ENCODE peak calls at places on chromosomes 3 and 15, in seven cellular contexts. One of them, this sample, is unnamed.

GRCh38 chr15:66102563-66103292 is 150.8 kb downstream of the MEGF11 start:
- DNase-seq in WTC11: no peak
- DNase-seq in BJ: no peak
- DNase-seq in GM10248: no peak
- DNase-seq in stimulated activated naive CD8-positive, alpha-beta T cell treated with anti-CD3 and anti-CD28 coated beads, Interleukin-15, Interleukin-2, amounts not matched to agents 100 U/mL and 50 U/mL, for 24 hours: no peak
- DNase-seq in NCI-H1092: no peak
- DNase-seq in HFF-Myc: no peak
- DNase-seq in this sample: no peak

GRCh38 chr15:43318990-43319771 is 11.2 kb downstream of the LCMT2 start:
- DNase-seq in GM10248: no peak
- DNase-seq in HFF-Myc: no peak
- DNase-seq in stimulated activated naive CD8-positive, alpha-beta T cell treated with anti-CD3 and anti-CD28 coated beads, Interleukin-15, Interleukin-2, amounts not matched to agents 100 U/mL and 50 U/mL, for 24 hours: no peak
- DNase-seq in WTC11: no peak
- DNase-seq in BJ: no peak
- DNase-seq in NCI-H1092: no peak
- DNase-seq in this sample: no peak

GRCh38 chr15:57681011-57681410 is 25.5 kb upstream of the POLR2M start:
- DNase-seq in HFF-Myc: no peak
- DNase-seq in WTC11: no peak
- DNase-seq in NCI-H1092: no peak
- DNase-seq in stimulated activated naive CD8-positive, alpha-beta T cell treated with anti-CD3 and anti-CD28 coated beads, Interleukin-15, Interleukin-2, amounts not matched to agents 100 U/mL and 50 U/mL, for 24 hours: no peak
- DNase-seq in GM10248: no peak
- DNase-seq in BJ: no peak
- DNase-seq in this sample: no peak

GRCh38 chr3:105791919-105792786 is 76.7 kb downstream of the CBLB start:
- DNase-seq in WTC11: no peak
- DNase-seq in BJ: peak
- DNase-seq in HFF-Myc: no peak
- DNase-seq in NCI-H1092: no peak
- DNase-seq in stimulated activated naive CD8-positive, alpha-beta T cell treated with anti-CD3 and anti-CD28 coated beads, Interleukin-15, Interleukin-2, amounts not matched to agents 100 U/mL and 50 U/mL, for 24 hours: no peak
- DNase-seq in GM10248: no peak
- DNase-seq in this sample: no peak

GRCh38 chr3:128167973-128168674 is 14.8 kb downstream of the EEFSEC start:
- DNase-seq in HFF-Myc: no peak
- DNase-seq in stimulated activated naive CD8-positive, alpha-beta T cell treated with anti-CD3 and anti-CD28 coated beads, Interleukin-15, Interleukin-2, amounts not matched to agents 100 U/mL and 50 U/mL, for 24 hours: no peak
- DNase-seq in GM10248: no peak
- DNase-seq in WTC11: no peak
- DNase-seq in NCI-H1092: no peak
- DNase-seq in BJ: no peak
- DNase-seq in this sample: no peak

GRCh38 chr3:52021869-52022268 is 26.2 kb upstream of the RPL29 start:
- DNase-seq in BJ: no peak
- DNase-seq in WTC11: no peak
- DNase-seq in GM10248: no peak
- DNase-seq in stimulated activated naive CD8-positive, alpha-beta T cell treated with anti-CD3 and anti-CD28 coated beads, Interleukin-15, Interleukin-2, amounts not matched to agents 100 U/mL and 50 U/mL, for 24 hours: no peak
- DNase-seq in NCI-H1092: peak
- DNase-seq in HFF-Myc: no peak
- DNase-seq in this sample: no peak

GRCh38 chr15:74381481-74381880 is 14.0 kb upstream of the CYP11A1 start:
- DNase-seq in GM10248: no peak
- DNase-seq in stimulated activated naive CD8-positive, alpha-beta T cell treated with anti-CD3 and anti-CD28 coated beads, Interleukin-15, Interleukin-2, amounts not matched to agents 100 U/mL and 50 U/mL, for 24 hours: no peak
- DNase-seq in WTC11: no peak
- DNase-seq in NCI-H1092: no peak
- DNase-seq in HFF-Myc: no peak
- DNase-seq in BJ: no peak
- DNase-seq in this sample: no peak

GRCh38 chr3:133991209-133991608 is 38.5 kb downstream of the SLCO2A1 start:
- DNase-seq in HFF-Myc: no peak
- DNase-seq in NCI-H1092: no peak
- DNase-seq in GM10248: no peak
- DNase-seq in stimulated activated naive CD8-positive, alpha-beta T cell treated with anti-CD3 and anti-CD28 coated beads, Interleukin-15, Interleukin-2, amounts not matched to agents 100 U/mL and 50 U/mL, for 24 hours: no peak
- DNase-seq in WTC11: no peak
- DNase-seq in BJ: no peak
- DNase-seq in this sample: no peak

GRCh38 chr3:141426404-141427034 is 58.2 kb downstream of the ZBTB38 start:
- DNase-seq in HFF-Myc: no peak
- DNase-seq in NCI-H1092: no peak
- DNase-seq in stimulated activated naive CD8-positive, alpha-beta T cell treated with anti-CD3 and anti-CD28 coated beads, Interleukin-15, Interleukin-2, amounts not matched to agents 100 U/mL and 50 U/mL, for 24 hours: no peak
- DNase-seq in GM10248: no peak
- DNase-seq in WTC11: no peak
- DNase-seq in BJ: no peak
- DNase-seq in this sample: no peak

GRCh38 chr3:15313461-15313860 is 18.9 kb downstream of the SH3BP5 start:
- DNase-seq in NCI-H1092: peak
- DNase-seq in WTC11: no peak
- DNase-seq in BJ: no peak
- DNase-seq in stimulated activated naive CD8-positive, alpha-beta T cell treated with anti-CD3 and anti-CD28 coated beads, Interleukin-15, Interleukin-2, amounts not matched to agents 100 U/mL and 50 U/mL, for 24 hours: peak
- DNase-seq in HFF-Myc: no peak
- DNase-seq in GM10248: no peak
- DNase-seq in this sample: no peak

GRCh38 chr15:36814085-36814484 is 234.7 kb downstream of the CDIN1 start:
- DNase-seq in NCI-H1092: no peak
- DNase-seq in WTC11: no peak
- DNase-seq in HFF-Myc: no peak
- DNase-seq in BJ: no peak
- DNase-seq in stimulated activated naive CD8-positive, alpha-beta T cell treated with anti-CD3 and anti-CD28 coated beads, Interleukin-15, Interleukin-2, amounts not matched to agents 100 U/mL and 50 U/mL, for 24 hours: no peak
- DNase-seq in GM10248: no peak
- DNase-seq in this sample: peak

GRCh38 chr3:168071971-168072645 is 23.6 kb downstream of the GOLIM4 start:
- DNase-seq in NCI-H1092: no peak
- DNase-seq in GM10248: no peak
- DNase-seq in HFF-Myc: no peak
- DNase-seq in WTC11: no peak
- DNase-seq in stimulated activated naive CD8-positive, alpha-beta T cell treated with anti-CD3 and anti-CD28 coated beads, Interleukin-15, Interleukin-2, amounts not matched to agents 100 U/mL and 50 U/mL, for 24 hours: no peak
- DNase-seq in BJ: peak
- DNase-seq in this sample: no peak

GRCh38 chr3:171351676-171352075 is 108.5 kb downstream of the TNIK start:
- DNase-seq in WTC11: no peak
- DNase-seq in HFF-Myc: peak
- DNase-seq in stimulated activated naive CD8-positive, alpha-beta T cell treated with anti-CD3 and anti-CD28 coated beads, Interleukin-15, Interleukin-2, amounts not matched to agents 100 U/mL and 50 U/mL, for 24 hours: no peak
- DNase-seq in NCI-H1092: no peak
- DNase-seq in GM10248: no peak
- DNase-seq in BJ: peak
- DNase-seq in this sample: no peak

GRCh38 chr3:143653935-143654334 is 194.3 kb downstream of the SLC9A9 start:
- DNase-seq in WTC11: no peak
- DNase-seq in stimulated activated naive CD8-positive, alpha-beta T cell treated with anti-CD3 and anti-CD28 coated beads, Interleukin-15, Interleukin-2, amounts not matched to agents 100 U/mL and 50 U/mL, for 24 hours: no peak
- DNase-seq in NCI-H1092: no peak
- DNase-seq in HFF-Myc: no peak
- DNase-seq in GM10248: no peak
- DNase-seq in BJ: no peak
- DNase-seq in this sample: no peak

GRCh38 chr3:42161050-42161935 is 70.1 kb downstream of the TRAK1 start:
- DNase-seq in HFF-Myc: no peak
- DNase-seq in stimulated activated naive CD8-positive, alpha-beta T cell treated with anti-CD3 and anti-CD28 coated beads, Interleukin-15, Interleukin-2, amounts not matched to agents 100 U/mL and 50 U/mL, for 24 hours: no peak
- DNase-seq in GM10248: no peak
- DNase-seq in NCI-H1092: no peak
- DNase-seq in BJ: no peak
- DNase-seq in WTC11: no peak
- DNase-seq in this sample: no peak

GRCh38 chr15:79436037-79436780 is 4.1 kb downstream of the MINAR1 start:
- DNase-seq in WTC11: no peak
- DNase-seq in HFF-Myc: no peak
- DNase-seq in GM10248: no peak
- DNase-seq in BJ: no peak
- DNase-seq in NCI-H1092: no peak
- DNase-seq in stimulated activated naive CD8-positive, alpha-beta T cell treated with anti-CD3 and anti-CD28 coated beads, Interleukin-15, Interleukin-2, amounts not matched to agents 100 U/mL and 50 U/mL, for 24 hours: no peak
- DNase-seq in this sample: no peak

GRCh38 chr15:72239652-72240051 is 8.7 kb upstream of the PKM start:
- DNase-seq in WTC11: no peak
- DNase-seq in GM10248: no peak
- DNase-seq in stimulated activated naive CD8-positive, alpha-beta T cell treated with anti-CD3 and anti-CD28 coated beads, Interleukin-15, Interleukin-2, amounts not matched to agents 100 U/mL and 50 U/mL, for 24 hours: no peak
- DNase-seq in BJ: no peak
- DNase-seq in NCI-H1092: no peak
- DNase-seq in HFF-Myc: no peak
- DNase-seq in this sample: no peak

GRCh38 chr15:98160236-98160635 is 199.7 kb downstream of the ARRDC4 start:
- DNase-seq in GM10248: no peak
- DNase-seq in NCI-H1092: no peak
- DNase-seq in WTC11: no peak
- DNase-seq in HFF-Myc: no peak
- DNase-seq in stimulated activated naive CD8-positive, alpha-beta T cell treated with anti-CD3 and anti-CD28 coated beads, Interleukin-15, Interleukin-2, amounts not matched to agents 100 U/mL and 50 U/mL, for 24 hours: peak
- DNase-seq in BJ: no peak
- DNase-seq in this sample: no peak

GRCh38 chr3:172263781-172264486 is 184.3 kb downstream of the GHSR start:
- DNase-seq in WTC11: no peak
- DNase-seq in stimulated activated naive CD8-positive, alpha-beta T cell treated with anti-CD3 and anti-CD28 coated beads, Interleukin-15, Interleukin-2, amounts not matched to agents 100 U/mL and 50 U/mL, for 24 hours: no peak
- DNase-seq in NCI-H1092: no peak
- DNase-seq in HFF-Myc: no peak
- DNase-seq in BJ: no peak
- DNase-seq in GM10248: no peak
- DNase-seq in this sample: no peak

GRCh38 chr3:178671261-178672191 is 135.3 kb downstream of the KCNMB2 start:
- DNase-seq in HFF-Myc: peak
- DNase-seq in WTC11: no peak
- DNase-seq in BJ: peak
- DNase-seq in GM10248: no peak
- DNase-seq in stimulated activated naive CD8-positive, alpha-beta T cell treated with anti-CD3 and anti-CD28 coated beads, Interleukin-15, Interleukin-2, amounts not matched to agents 100 U/mL and 50 U/mL, for 24 hours: no peak
- DNase-seq in NCI-H1092: no peak
- DNase-seq in this sample: no peak

GRCh38 chr15:81901323-81901722 is 144.5 kb downstream of the MEX3B start:
- DNase-seq in GM10248: no peak
- DNase-seq in NCI-H1092: no peak
- DNase-seq in BJ: no peak
- DNase-seq in WTC11: no peak
- DNase-seq in stimulated activated naive CD8-positive, alpha-beta T cell treated with anti-CD3 and anti-CD28 coated beads, Interleukin-15, Interleukin-2, amounts not matched to agents 100 U/mL and 50 U/mL, for 24 hours: no peak
- DNase-seq in HFF-Myc: no peak
- DNase-seq in this sample: no peak